ENCODE peak calls at places on chromosomes 11 and 22, in seven cellular contexts. W is endothelial cell; P is brain microvascular endothelial cell; B is CD8-positive, alpha-beta T cell; U is GM10248; S is IMR-90; T is astrocyte of the spinal cord. N is an unnamed sample.

GRCh38 chr11:86245369-86246292 is 1.1 kb downstream of the EED start:
- DNase-seq in W (peak), S (peak), T (peak), B (no peak), U (no peak), P (no peak), N (peak)

GRCh38 chr22:46078241-46079092 is 71.9 kb upstream of the PPARA start:
- DNase-seq in B (no peak), W (no peak), S (no peak), T (no peak), P (no peak), U (no peak), N (peak)

GRCh38 chr11:80167766-80168165 is 726.9 kb upstream of the TENM4 start:
- DNase-seq in S (no peak), W (no peak), U (no peak), B (no peak), P (no peak), T (peak), N (no peak)

GRCh38 chr11:34029176-34029575 is 22.4 kb upstream of the CAPRIN1 start:
- DNase-seq in B (no peak), P (no peak), T (no peak), S (no peak), U (no peak), W (no peak), N (no peak)

GRCh38 chr11:2547806-2548205 is 103.0 kb downstream of the KCNQ1 start:
- DNase-seq in S (no peak), T (no peak), B (no peak), U (no peak), W (no peak), P (no peak), N (no peak)

GRCh38 chr22:37137903-37138665 is 11.6 kb downstream of the IL2RB start:
- DNase-seq in T (no peak), U (no peak), S (no peak), B (no peak), P (no peak), W (no peak), N (no peak)

GRCh38 chr11:103051986-103052385 is 40.0 kb downstream of the DCUN1D5 start:
- DNase-seq in U (no peak), B (no peak), W (no peak), T (peak), S (peak), P (peak), N (no peak)

GRCh38 chr11:1586699-1587098 is 1.6 kb upstream of the KRTAP5-1 start:
- DNase-seq in P (no peak), B (no peak), U (no peak), S (no peak), W (no peak), T (no peak), N (no peak)

GRCh38 chr22:28017859-28018258 is 98.8 kb upstream of the PITPNB start:
- DNase-seq in T (no peak), W (no peak), B (no peak), P (no peak), U (no peak), S (no peak), N (no peak)

GRCh38 chr22:19127329-19128008 is 3.6 kb upstream of the TSSK2 start:
- DNase-seq in U (no peak), B (no peak), T (no peak), W (no peak), P (no peak), S (no peak), N (no peak)

GRCh38 chr11:12090761-12091261 is 19.6 kb upstream of the MICAL2 start:
- DNase-seq in B (no peak), T (no peak), S (no peak), W (no peak), P (no peak), U (no peak), N (peak)

GRCh38 chr22:19664951-19665783 is 49.1 kb upstream of the SEPTIN5 start:
- DNase-seq in W (no peak), T (no peak), S (no peak), P (no peak), B (no peak), U (no peak), N (no peak)

GRCh38 chr11:67468056-67468455 is 995 bp downstream of the TMEM134 start:
- DNase-seq in P (no peak), W (no peak), B (no peak), T (no peak), U (no peak), S (no peak), N (no peak)

GRCh38 chr11:67468835-67469811 is at the start of gene TMEM134:
- DNase-seq in T (peak), W (peak), B (peak), S (peak), P (peak), U (peak), N (peak)

GRCh38 chr11:67468509-67468834 is 579 bp downstream of the TMEM134 start:
- DNase-seq in T (peak), U (no peak), P (no peak), S (no peak), B (peak), W (peak), N (no peak)

GRCh38 chr11:67470337-67471002 is 1.4 kb upstream of the TMEM134 start:
- DNase-seq in P (no peak), U (no peak), W (no peak), B (no peak), S (no peak), T (no peak), N (no peak)

GRCh38 chr11:67472882-67473281 is 3.8 kb upstream of the TMEM134 start:
- DNase-seq in P (no peak), U (no peak), S (no peak), B (no peak), W (no peak), T (no peak), N (no peak)
- TF ChIP-seq CTCF in P (no peak), U (no peak), S (no peak), B (no peak), W (no peak), T (no peak), N (no peak)

GRCh38 chr11:11073996-11074395 is 216.1 kb upstream of the ZBED5 start:
- DNase-seq in B (no peak), W (no peak), P (no peak), T (no peak), U (no peak), S (no peak), N (no peak)

GRCh38 chr11:11076879-11077278 is 219.0 kb upstream of the ZBED5 start:
- DNase-seq in B (no peak), P (no peak), T (no peak), U (no peak), W (no peak), S (no peak), N (no peak)

GRCh38 chr11:11074686-11075370 is 217.0 kb upstream of the ZBED5 start:
- DNase-seq in S (no peak), P (no peak), B (no peak), W (no peak), U (no peak), T (no peak), N (no peak)

GRCh38 chr11:11076276-11076675 is 218.4 kb upstream of the ZBED5 start:
- DNase-seq in T (no peak), W (no peak), U (no peak), S (no peak), B (no peak), P (no peak), N (no peak)

DNA sequence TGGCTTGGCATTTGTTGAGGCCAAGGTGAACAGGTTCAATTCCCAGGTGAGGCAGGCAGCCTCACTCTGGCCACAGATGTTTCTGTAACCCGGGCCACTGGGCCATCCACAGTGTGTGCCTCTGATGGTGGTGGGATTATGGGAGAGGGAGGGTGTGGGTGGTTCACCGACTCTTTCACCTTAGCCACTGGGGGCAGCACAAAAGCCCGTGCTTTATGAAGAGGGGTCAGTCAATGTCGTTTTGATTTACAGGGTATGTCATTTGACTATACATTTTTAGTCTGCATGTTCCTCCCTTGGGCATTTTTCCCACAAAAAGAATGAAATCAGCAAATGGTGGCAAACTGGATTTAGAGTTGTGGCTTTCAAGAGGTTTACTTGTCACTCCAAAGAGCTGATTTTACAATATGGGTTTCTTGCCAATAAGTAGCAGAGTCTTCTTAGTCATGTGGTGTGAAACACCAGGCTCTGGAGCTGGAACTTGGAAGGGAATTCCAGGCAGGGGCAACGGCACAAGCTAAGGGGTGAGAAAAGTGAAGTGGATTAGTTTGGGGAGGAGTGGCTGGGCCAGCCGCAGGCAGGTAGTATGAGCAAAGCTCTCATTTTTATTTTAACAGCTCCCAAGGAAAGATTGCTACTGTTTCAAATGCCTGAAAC is 217.8 kb upstream of the ZBED5 start:
- DNase-seq in U (no peak), B (no peak), W (no peak), P (no peak), T (no peak), S (no peak), N (no peak)
- TF ChIP-seq CTCF in U (no peak), B (no peak), W (no peak), P (no peak), T (no peak), S (no peak), N (no peak)

GRCh38 chr11:83193315-83194283 is at the start of gene ANKRD42:
- DNase-seq in W (peak), S (peak), U (peak), B (peak), T (peak), P (peak), N (peak)
- TF ChIP-seq CTCF in W (no peak), S (no peak), U (no peak), B (no peak), T (no peak), P (no peak), N (no peak)

GRCh38 chr11:96827164-96827563 is 437.4 kb downstream of the JRKL start:
- DNase-seq in B (no peak), P (no peak), U (no peak), T (peak), S (peak), W (peak), N (peak)
- TF ChIP-seq CTCF in B (no peak), P (no peak), U (no peak), T (no peak), S (peak), W (no peak), N (no peak)

GRCh38 chr11:13354335-13354734 is 76.7 kb downstream of the BMAL1 start:
- DNase-seq in P (no peak), B (no peak), U (no peak), T (no peak), S (peak), W (peak), N (peak)
- TF ChIP-seq CTCF in P (peak), B (no peak), U (peak), T (peak), S (peak), W (peak), N (peak)

DNA sequence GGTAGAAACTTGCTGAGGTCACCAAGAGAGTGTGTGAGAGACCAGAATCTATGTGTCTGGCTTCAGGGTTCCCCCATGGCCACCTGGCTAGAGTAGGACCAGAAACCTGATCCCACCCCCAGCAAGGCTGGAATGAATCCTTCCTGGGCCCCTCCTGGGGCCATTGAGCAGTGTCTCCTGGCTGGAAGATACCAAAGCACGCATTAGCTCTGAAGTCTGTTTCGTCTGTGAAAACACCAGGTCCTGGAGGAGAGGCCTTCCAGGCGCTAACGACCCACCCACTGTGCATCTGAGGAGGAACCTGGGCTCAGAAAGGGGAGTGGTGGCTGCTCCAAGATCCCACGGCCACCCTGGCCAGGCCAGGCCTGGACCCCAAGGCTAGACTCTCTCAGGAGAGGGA is 15.5 kb upstream of the TSKU start:
- DNase-seq in S (no peak), P (no peak), W (no peak), B (no peak), T (no peak), U (no peak), N (no peak)
- TF ChIP-seq CTCF in S (no peak), P (no peak), W (no peak), B (no peak), T (no peak), U (no peak), N (no peak)

GRCh38 chr11:122815900-122816299 is 22.4 kb upstream of the CRTAM start:
- DNase-seq in B (no peak), P (no peak), S (no peak), U (no peak), T (no peak), W (no peak), N (no peak)

GRCh38 chr11:122813176-122813917 is 25.0 kb upstream of the CRTAM start:
- DNase-seq in W (no peak), S (no peak), B (no peak), T (no peak), P (no peak), U (no peak), N (no peak)

GRCh38 chr11:122812612-122813011 is 25.7 kb upstream of the CRTAM start:
- DNase-seq in S (no peak), W (no peak), T (no peak), U (no peak), P (no peak), B (no peak), N (no peak)

GRCh38 chr11:122816701-122817100 is 21.6 kb upstream of the CRTAM start:
- DNase-seq in W (no peak), S (no peak), B (no peak), P (no peak), T (peak), U (no peak), N (no peak)

GRCh38 chr11:122814401-122814800 is 23.9 kb upstream of the CRTAM start:
- DNase-seq in U (no peak), W (no peak), T (no peak), B (no peak), P (no peak), S (no peak), N (peak)
- TF ChIP-seq CTCF in U (peak), W (no peak), T (peak), B (peak), P (peak), S (no peak), N (peak)

DNA sequence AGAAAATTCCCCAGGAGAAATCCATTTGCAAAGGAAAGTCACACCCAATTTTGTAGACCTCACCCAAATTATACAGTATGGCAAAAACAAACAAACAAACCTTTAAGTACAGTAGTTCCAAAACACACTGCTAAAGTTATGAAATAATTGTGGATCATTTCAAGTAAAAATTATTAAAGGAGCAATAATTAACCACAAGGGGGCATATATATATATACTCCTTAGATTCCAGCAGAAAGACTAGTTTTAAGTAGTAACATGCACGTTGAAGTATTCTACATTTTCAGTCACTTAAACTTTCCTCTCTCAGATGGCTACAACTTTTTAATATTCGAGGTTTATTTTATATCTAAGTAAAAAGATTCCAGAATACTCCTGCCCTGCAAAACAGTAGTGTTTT is 26.8 kb downstream of the RNF141 start:
- DNase-seq in B (no peak), W (no peak), P (no peak), S (peak), U (no peak), T (peak), N (no peak)
- TF ChIP-seq CTCF in B (no peak), W (peak), P (peak), S (peak), U (no peak), T (peak), N (peak)